ENCODE peak calls at places on chromosome 16, in four cellular contexts. G is AG10803, Y is fibroblast of mammary gland, U is astrocyte of the spinal cord. C is an unnamed sample.

GRCh38 chr16:8108991-8109509 is 481.3 kb downstream of the TMEM114 start:
- DNase-seq in G (no peak), Y (no peak), U (no peak), C (no peak)

GRCh38 chr16:68564367-68564985 is 25.4 kb downstream of the ZFP90 start:
- DNase-seq in U (peak), Y (peak), G (peak), C (no peak)

GRCh38 chr16:88358033-88358481 is 24.7 kb upstream of the ZNF469 start:
- DNase-seq in Y (no peak), U (no peak), G (no peak), C (peak)

GRCh38 chr16:31407406-31407805 is 14.3 kb downstream of the ITGAD start:
- DNase-seq in U (no peak), G (no peak), Y (no peak), C (no peak)

GRCh38 chr16:23683487-23683886 is 4.8 kb downstream of the PLK1 start:
- DNase-seq in Y (no peak), U (no peak), G (no peak), C (no peak)

GRCh38 chr16:47887496-47887895 is 268.3 kb downstream of the ABCC12 start:
- DNase-seq in U (peak), G (peak), Y (no peak), C (no peak)

GRCh38 chr16:67530013-67530939 is 1.6 kb downstream of the RIPOR1 start:
- DNase-seq in Y (peak), U (peak), G (peak), C (peak)

GRCh38 chr16:3503513-3503912 is 2.7 kb downstream of the CLUAP1 start:
- DNase-seq in U (no peak), G (no peak), Y (no peak), C (peak)

GRCh38 chr16:87278191-87279093 is 38.8 kb downstream of the C16orf95 start:
- DNase-seq in G (peak), U (peak), Y (peak), C (peak)

GRCh38 chr16:85514295-85514600 is 98.9 kb upstream of the GSE1 start:
- DNase-seq in Y (no peak), G (no peak), U (no peak), C (no peak)

GRCh38 chr16:21205303-21205702 is 6.1 kb downstream of the ZP2 start:
- DNase-seq in Y (no peak), G (no peak), U (no peak), C (no peak)

GRCh38 chr16:7547736-7548135 is 215.1 kb downstream of the RBFOX1 start:
- DNase-seq in U (no peak), G (no peak), Y (no peak), C (no peak)

GRCh38 chr16:54180421-54181359 is 105.9 kb downstream of the IRX3 start:
- DNase-seq in Y (no peak), U (no peak), G (peak), C (no peak)

GRCh38 chr16:11946433-11946832 is 4.6 kb upstream of the NPIPB2 start:
- DNase-seq in Y (no peak), U (no peak), G (no peak), C (no peak)

GRCh38 chr16:4780235-4780634 is 7.9 kb downstream of the SEPTIN12 start:
- DNase-seq in U (no peak), Y (peak), G (no peak), C (no peak)

GRCh38 chr16:57091200-57091989 is 988 bp upstream of the CPNE2 start:
- DNase-seq in U (peak), Y (peak), G (no peak), C (no peak)

GRCh38 chr16:5944971-5945370 is 847.4 kb upstream of the EEF2KMT start:
- DNase-seq in G (no peak), Y (peak), U (peak), C (no peak)

GRCh38 chr16:87603684-87604571 is 1.6 kb downstream of the JPH3 start:
- DNase-seq in G (no peak), Y (no peak), U (no peak), C (no peak)

GRCh38 chr16:75351183-75351582 is 82.1 kb downstream of the CFDP1 start:
- DNase-seq in G (peak), U (peak), Y (peak), C (no peak)

GRCh38 chr16:15650019-15650697 is at the start of gene NDE1:
- DNase-seq in Y (peak), U (peak), G (peak), C (peak)

GRCh38 chr16:81443688-81444447 is 740 bp upstream of the CMIP start:
- DNase-seq in G (no peak), U (no peak), Y (no peak), C (peak)

GRCh38 chr16:30409125-30410060 is 2.0 kb downstream of the ZNF771 start:
- DNase-seq in Y (peak), G (peak), U (peak), C (peak)

GRCh38 chr16:30407794-30408534 is 558 bp downstream of the ZNF771 start:
- DNase-seq in G (no peak), Y (no peak), U (no peak), C (no peak)

GRCh38 chr16:30401768-30402425 is 5.5 kb upstream of the ZNF771 start:
- DNase-seq in Y (no peak), G (no peak), U (no peak), C (no peak)

GRCh38 chr16:30406911-30407793 is at the start of gene ZNF771:
- DNase-seq in Y (peak), G (peak), U (peak), C (peak)
- TF ChIP-seq CTCF in Y (no peak), G (no peak), U (no peak), C (no peak)

GRCh38 chr16:19135201-19135838 is 21.6 kb downstream of the ITPRIPL2 start:
- DNase-seq in Y (no peak), U (no peak), G (no peak), C (no peak)
- TF ChIP-seq CTCF in Y (no peak), U (no peak), G (no peak), C (no peak)

DNA sequence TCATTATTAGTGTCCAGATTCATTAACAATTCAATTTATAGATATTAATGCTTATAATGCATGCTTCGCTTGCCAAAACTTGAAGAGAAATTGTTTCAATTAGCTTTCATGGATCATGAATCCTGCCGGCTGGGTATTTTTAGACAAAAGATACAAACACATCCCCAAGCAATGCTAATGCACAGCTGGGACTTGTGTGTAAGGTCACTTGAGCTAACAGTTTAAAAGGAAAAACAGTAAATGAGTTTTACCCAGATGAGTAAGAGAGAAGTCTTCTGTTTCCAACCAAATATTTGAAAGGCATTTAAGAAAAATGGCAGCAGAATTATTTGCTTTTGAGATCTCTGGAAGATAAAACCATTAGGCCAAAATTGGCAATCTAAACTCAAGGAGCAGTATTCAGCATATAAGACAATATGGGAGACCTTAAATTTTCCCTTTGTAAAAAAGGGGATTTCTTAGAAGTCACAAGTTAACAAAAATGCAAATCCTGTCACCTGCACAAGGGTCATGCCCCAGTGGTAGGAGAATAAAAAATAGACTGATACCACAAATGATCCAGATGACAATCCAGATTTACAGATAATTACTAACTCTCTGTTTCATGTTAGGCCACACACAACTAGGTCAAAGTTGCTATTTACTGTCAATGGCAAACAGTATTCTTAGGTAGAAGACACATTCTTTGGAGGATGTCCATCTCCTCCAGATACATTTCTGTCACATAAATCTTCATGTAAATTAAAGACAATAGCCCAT is 418.4 kb upstream of the PMFBP1 start:
- DNase-seq in Y (no peak), G (peak), U (no peak), C (no peak)
- TF ChIP-seq CTCF in Y (no peak), G (no peak), U (no peak), C (no peak)

GRCh38 chr16:55843105-55843395 is 10.2 kb upstream of the CES1 start:
- DNase-seq in Y (no peak), U (no peak), G (no peak), C (no peak)

GRCh38 chr16:55846598-55847346 is 13.9 kb upstream of the CES1 start:
- DNase-seq in Y (no peak), U (no peak), G (no peak), C (no peak)

GRCh38 chr16:55842369-55843104 is 9.6 kb upstream of the CES1 start:
- DNase-seq in Y (peak), U (peak), G (peak), C (no peak)
- TF ChIP-seq CTCF in Y (peak), U (peak), G (peak), C (peak)

GRCh38 chr16:51154271-51155171 is 3.5 kb upstream of the SALL1 start:
- DNase-seq in Y (no peak), U (peak), G (no peak), C (no peak)

GRCh38 chr16:51156836-51157235 is 5.8 kb upstream of the SALL1 start:
- DNase-seq in Y (no peak), G (no peak), U (no peak), C (no peak)

GRCh38 chr16:51155199-51155607 is 4.1 kb upstream of the SALL1 start:
- DNase-seq in Y (no peak), U (peak), G (peak), C (no peak)

GRCh38 chr16:51157698-51158097 is 6.6 kb upstream of the SALL1 start:
- DNase-seq in Y (no peak), G (no peak), U (no peak), C (no peak)

GRCh38 chr16:51155901-51156810 is 5.1 kb upstream of the SALL1 start:
- DNase-seq in U (peak), G (peak), Y (peak), C (no peak)
- TF ChIP-seq CTCF in U (no peak), G (no peak), Y (no peak), C (no peak)

DNA sequence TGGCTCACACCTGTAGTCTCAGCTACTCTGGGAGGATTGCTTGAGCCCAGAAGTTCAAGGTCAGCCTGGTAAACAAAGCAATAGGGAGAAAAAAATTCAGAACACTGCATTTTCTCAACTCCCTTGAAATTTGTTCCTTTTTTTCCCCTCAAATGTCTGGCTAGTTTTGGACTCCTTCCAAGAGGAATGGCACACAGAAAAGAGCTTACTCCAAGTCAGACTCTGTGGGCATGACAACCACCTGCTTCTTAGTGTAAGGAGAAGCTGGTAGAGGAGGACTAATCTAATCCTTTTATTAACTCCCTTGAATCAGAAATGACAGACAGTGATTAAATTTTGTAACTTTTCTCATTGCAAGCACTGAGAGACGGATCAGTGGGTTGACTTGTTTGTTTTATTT is 27.8 kb upstream of the HYDIN start:
- DNase-seq in G (no peak), Y (no peak), U (no peak), C (no peak)
- TF ChIP-seq CTCF in G (no peak), Y (no peak), U (no peak), C (no peak)